ENCODE peak calls at places on chromosomes 5 and 9, in eight cellular contexts. R is left ventricle myocardium inferior, G is tibial artery, X is hepatocyte, D is Panc1, J is lower lobe of right lung, C is heart right ventricle, T is psoas muscle. H is an unnamed sample.

GRCh38 chr9:69945671-69946141 is 97.9 kb upstream of the MAMDC2 start:
- DNase-seq in R (peak; percentile 23), G (peak; percentile 67), X (peak; percentile 40), D (no peak), J (peak; percentile 54), C (peak; percentile 15), T (peak; percentile 57), H (no peak)

GRCh38 chr5:72363146-72363802 is 43.1 kb downstream of the PTCD2 start:
- DNase-seq in R (no peak), G (no peak), X (no peak), D (no peak), J (no peak), C (no peak), T (no peak), H (no peak)

GRCh38 chr9:2655411-2655901 is 33.9 kb downstream of the VLDLR start:
- DNase-seq in R (no peak), G (no peak), X (no peak), D (peak; percentile 15), J (no peak), C (no peak), T (no peak), H (no peak)

GRCh38 chr5:13553896-13554295 is 390.6 kb downstream of the DNAH5 start:
- DNase-seq in R (no peak), G (no peak), X (peak; percentile 53), D (no peak), J (no peak), C (no peak), T (no peak), H (peak; percentile 35)

GRCh38 chr5:143135832-143136551 is 267.5 kb downstream of the NR3C1 start:
- DNase-seq in R (peak; percentile 44), G (no peak), X (peak; percentile 22), D (no peak), J (no peak), C (no peak), T (peak; percentile 82), H (no peak)

GRCh38 chr5:17216176-17216973 is 1.1 kb upstream of the BASP1 start:
- DNase-seq in R (peak; percentile 59), G (peak; percentile 88), X (peak; percentile 89), D (peak; percentile 93), J (peak; percentile 80), C (peak; percentile 54), T (peak; percentile 78), H (no peak)

GRCh38 chr9:131529597-131530545 is 1.2 kb downstream of the UCK1 start:
- DNase-seq in R (no peak), G (no peak), X (no peak), D (no peak), J (no peak), C (no peak), T (no peak), H (no peak)

GRCh38 chr5:10460252-10460906 is 18.7 kb downstream of the ROPN1L start:
- DNase-seq in R (peak; percentile 87), G (no peak), X (no peak), D (no peak), J (no peak), C (peak; percentile 85), T (no peak), H (no peak)

GRCh38 chr9:78383130-78383529 is 86.2 kb downstream of the PSAT1 start:
- DNase-seq in R (no peak), G (no peak), X (no peak), D (no peak), J (no peak), C (no peak), T (no peak), H (no peak)

GRCh38 chr5:123460296-123460729 is 37.1 kb upstream of the CEP120 start:
- DNase-seq in R (no peak), G (no peak), X (peak; percentile 66), D (no peak), J (no peak), C (no peak), T (no peak), H (no peak)

GRCh38 chr5:119385136-119386128 is 29.6 kb downstream of the TNFAIP8 start:
- DNase-seq in R (no peak), G (no peak), X (no peak), D (no peak), J (no peak), C (no peak), T (no peak), H (no peak)

GRCh38 chr9:111895996-111896941 is at the start of gene UGCG:
- DNase-seq in R (peak; percentile 90), G (peak; percentile 92), X (peak; percentile 97), D (no peak), J (peak; percentile 92), C (peak; percentile 92), T (peak; percentile 93), H (peak; percentile 66)

GRCh38 chr5:121628783-121629182 is 222.9 kb upstream of the FTMT start:
- DNase-seq in R (no peak), G (no peak), X (no peak), D (no peak), J (no peak), C (no peak), T (no peak), H (no peak)

GRCh38 chr5:179866241-179867078 is 7.8 kb upstream of the MRNIP start:
- DNase-seq in R (no peak), G (no peak), X (no peak), D (no peak), J (no peak), C (no peak), T (no peak), H (no peak)

GRCh38 chr5:93130623-93131022 is 450.4 kb downstream of the NR2F1-AS1 start:
- DNase-seq in R (no peak), G (no peak), X (no peak), D (no peak), J (no peak), C (no peak), T (no peak), H (no peak)

GRCh38 chr5:173926359-173926758 is 38.2 kb downstream of the CPEB4 start:
- DNase-seq in R (no peak), G (peak; percentile 73), X (no peak), D (peak; percentile 57), J (no peak), C (no peak), T (no peak), H (no peak)

DNA sequence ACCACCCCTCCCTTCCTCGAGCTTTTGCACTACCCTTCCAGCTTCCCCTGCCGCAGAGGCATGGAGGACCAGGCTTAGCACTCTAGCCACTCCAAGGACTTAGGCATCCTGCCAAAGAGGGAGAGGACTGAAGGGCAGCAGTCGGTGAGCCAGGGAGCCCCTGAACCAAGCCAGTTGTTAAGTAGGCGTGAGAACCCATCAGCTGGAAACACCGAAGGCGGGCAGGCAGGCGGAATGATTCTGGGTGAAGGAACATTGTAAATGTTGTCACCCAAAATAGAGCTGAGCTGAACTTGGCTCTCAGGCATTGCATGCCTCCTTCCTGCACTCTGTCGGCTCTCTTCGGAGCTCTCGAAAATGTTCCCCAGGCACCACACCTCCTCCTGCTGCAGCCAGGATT is 42.8 kb downstream of the NRG2 start:
- DNase-seq in R (peak; percentile 34), G (no peak), X (no peak), D (no peak), J (peak; percentile 46), C (peak; percentile 33), T (peak; percentile 60), H (no peak)
- H3K27ac ChIP-seq in R (peak overlapping the region; percentile 87), G (no peak overlapping the region), X (no peak overlapping the region), D (no peak overlapping the region), J (no peak overlapping the region), C (peak overlapping the region; percentile 75), T (peak overlapping the region; percentile 54), H (no peak overlapping the region)

DNA sequence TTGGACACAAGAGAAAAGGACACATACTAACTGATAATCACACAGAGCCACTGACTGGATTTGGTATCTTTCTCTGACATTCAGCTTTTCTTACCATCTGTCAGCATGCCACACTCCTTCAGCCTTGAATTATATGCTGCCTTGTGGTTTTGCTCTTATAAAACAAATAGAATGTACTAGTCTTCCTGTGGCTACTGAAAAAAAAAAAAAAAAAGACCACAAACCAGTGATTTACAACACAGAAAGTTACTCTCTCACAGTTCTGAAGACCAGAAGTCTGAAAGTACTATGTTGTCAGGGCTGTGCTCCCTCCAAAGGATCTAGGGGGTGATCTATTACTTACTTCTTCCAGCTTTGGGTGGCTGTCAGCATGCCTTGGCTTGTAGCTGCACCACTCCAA is 82.3 kb downstream of the THBS4 start:
- DNase-seq in R (no peak), G (no peak), X (no peak), D (no peak), J (no peak), C (no peak), T (no peak), H (no peak)
- H3K9me3 ChIP-seq in R (peaks cover 4% of the 10 kb centered on the region), G (no peaks in the 10 kb centered on the region), X (no peaks in the 10 kb centered on the region), D (no peaks in the 10 kb centered on the region), J (no peaks in the 10 kb centered on the region), C (no peaks in the 10 kb centered on the region), T (no peaks in the 10 kb centered on the region), H (no peaks in the 10 kb centered on the region)

DNA sequence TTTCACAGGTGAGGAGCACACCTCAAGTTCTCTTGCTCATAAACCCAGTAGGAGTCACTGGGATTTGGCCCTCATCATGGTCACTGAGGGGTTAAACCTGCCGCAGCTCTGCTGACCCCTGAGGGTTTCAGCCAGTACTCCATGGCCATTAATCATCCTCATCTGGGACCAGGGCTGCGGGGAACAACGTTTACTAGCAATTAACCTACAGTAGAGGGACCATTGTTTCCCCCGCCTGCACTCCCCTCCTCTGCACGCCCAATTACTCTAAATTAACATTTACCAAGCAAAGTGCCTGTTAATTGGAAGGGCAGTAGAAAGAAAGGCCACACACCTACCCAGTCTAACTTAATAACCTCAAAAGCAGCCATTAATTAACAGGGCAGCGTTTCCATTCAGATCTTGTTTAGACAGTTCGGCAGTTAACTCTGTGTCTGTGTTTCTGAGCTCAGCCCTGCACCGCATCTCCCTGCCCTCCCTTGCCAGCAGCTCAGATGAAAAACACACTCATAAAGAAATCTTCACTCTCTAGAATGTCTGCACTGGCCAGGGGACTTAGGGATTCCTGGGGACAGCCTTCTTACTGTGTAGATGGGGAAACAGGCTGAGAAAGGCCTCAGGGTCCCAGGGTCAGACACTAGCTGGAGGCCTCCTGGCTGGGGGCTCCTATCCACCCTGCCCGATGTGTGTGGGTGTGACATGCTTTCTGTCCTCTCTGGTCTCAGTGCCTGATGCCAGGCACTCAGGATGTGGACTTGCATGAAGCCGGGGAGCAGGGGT is 51.6 kb downstream of the ALG2 start:
- DNase-seq in R (no peak), G (no peak), X (no peak), D (no peak), J (no peak), C (no peak), T (no peak), H (no peak)
- H3K4me1 ChIP-seq in R (no peaks in the 10 kb centered on the region), G (no peaks in the 10 kb centered on the region), X (peaks cover 32% of the 10 kb centered on the region), D (no peaks in the 10 kb centered on the region), J (no peaks in the 10 kb centered on the region), C (no peaks in the 10 kb centered on the region), T (no peaks in the 10 kb centered on the region), H (no peaks in the 10 kb centered on the region)

GRCh38 chr5:172299916-172300439 is 16.4 kb upstream of the UBTD2 start:
- DNase-seq in R (no peak), G (no peak), X (peak; percentile 27), D (no peak), J (no peak), C (no peak), T (no peak), H (no peak)

GRCh38 chr5:172303996-172304335 is 20.4 kb upstream of the UBTD2 start:
- DNase-seq in R (no peak), G (no peak), X (no peak), D (no peak), J (no peak), C (no peak), T (no peak), H (no peak)

GRCh38 chr5:172302047-172302710 is 18.6 kb upstream of the UBTD2 start:
- DNase-seq in R (no peak), G (no peak), X (no peak), D (no peak), J (no peak), C (no peak), T (no peak), H (no peak)

GRCh38 chr5:172305380-172305779 is 21.8 kb upstream of the UBTD2 start:
- DNase-seq in R (no peak), G (no peak), X (no peak), D (no peak), J (no peak), C (no peak), T (no peak), H (no peak)

GRCh38 chr5:172303090-172303995 is 19.8 kb upstream of the UBTD2 start:
- DNase-seq in R (no peak), G (no peak), X (no peak), D (no peak), J (no peak), C (no peak), T (no peak), H (no peak)
- H3K27ac ChIP-seq in R (no peak overlapping the region), G (no peak overlapping the region), X (no peak overlapping the region), D (peak overlapping the region; percentile 65), J (no peak overlapping the region), C (no peak overlapping the region), T (no peak overlapping the region), H (no peak overlapping the region)